ENCODE peak calls at places on chromosomes 3 and 15, in seven cellular contexts. R is stromal cell of bone marrow; G is HTR-8/SVneo; H is heart right ventricle; D is HCEC 1CT; N is stimulated activated CD8-positive, alpha-beta memory T cell treated with anti-CD3 and anti-CD28 coated beads, Interleukin-15, amount 100 ng/mL, for 24 hours; I is LNCaP clone FGC. U is an unnamed sample.

GRCh38 chr15:63250312-63250965 is 27.0 kb upstream of the APH1B start:
- DNase-seq in N (no peak), D (peak), G (peak), I (no peak), H (no peak), R (peak), U (peak)

GRCh38 chr3:39528844-39529243 is 61.4 kb downstream of the MOBP start:
- DNase-seq in I (no peak), G (no peak), D (no peak), R (no peak), N (no peak), H (no peak), U (no peak)

GRCh38 chr3:43082457-43082856 is 23.4 kb downstream of the POMGNT2 start:
- DNase-seq in R (no peak), H (no peak), I (no peak), D (no peak), N (no peak), G (no peak), U (no peak)

GRCh38 chr15:77818484-77819270 is 186.0 kb upstream of the LINGO1 start:
- DNase-seq in I (no peak), D (no peak), H (no peak), N (no peak), G (no peak), R (no peak), U (no peak)

GRCh38 chr15:70974004-70974832 is 81.6 kb downstream of the LRRC49 start:
- DNase-seq in H (no peak), D (peak), R (peak), N (no peak), I (peak), G (peak), U (no peak)

GRCh38 chr3:125589743-125590142 is 5.6 kb downstream of the OSBPL11 start:
- DNase-seq in I (no peak), G (no peak), R (no peak), D (no peak), H (no peak), N (no peak), U (no peak)

GRCh38 chr3:148882288-148882687 is 17.2 kb downstream of the CPA3 start:
- DNase-seq in G (no peak), I (peak), N (no peak), D (peak), R (peak), H (no peak), U (no peak)

GRCh38 chr3:108006077-108006675 is 84.7 kb downstream of the CD47 start:
- DNase-seq in N (no peak), I (no peak), G (peak), D (no peak), R (no peak), H (peak), U (no peak)

GRCh38 chr15:37764733-37765191 is 169.7 kb upstream of the TMCO5A start:
- DNase-seq in H (no peak), G (peak), D (peak), I (no peak), N (no peak), R (peak), U (no peak)

GRCh38 chr3:58577269-58577821 is at the start of gene FAM107A:
- DNase-seq in N (no peak), I (peak), G (no peak), D (peak), H (peak), R (peak), U (no peak)

GRCh38 chr3:194640829-194641228 is 7.6 kb upstream of the TMEM44 start:
- DNase-seq in R (no peak), N (no peak), I (no peak), G (no peak), D (no peak), H (no peak), U (no peak)

GRCh38 chr15:75327005-75327404 is 8.9 kb upstream of the COMMD4 start:
- DNase-seq in R (no peak), D (no peak), H (no peak), G (no peak), I (no peak), N (no peak), U (no peak)

GRCh38 chr3:113685956-113686721 is 10.3 kb downstream of the USF3 start:
- DNase-seq in G (no peak), R (no peak), N (no peak), H (no peak), I (no peak), D (peak), U (no peak)